ENCODE peak calls at places on chromosomes 3 and 15, in eight cellular contexts. X is AG09309, L is fibroblast of mammary gland, R is LNCaP clone FGC, T is mesothelial cell of epicardium, D is cardiac fibroblast, N is AG10803, P is kidney epithelial cell. Y is an unnamed sample.

GRCh38 chr3:42300778-42301177 is 34.8 kb upstream of the CCK start:
- DNase-seq in D (no peak), X (no peak), N (no peak), L (no peak), P (no peak), R (no peak), T (no peak), Y (no peak)

GRCh38 chr3:67906256-67906655 is 251.8 kb upstream of the SUCLG2 start:
- DNase-seq in R (no peak), L (no peak), T (no peak), P (no peak), X (no peak), D (no peak), N (no peak), Y (no peak)

GRCh38 chr3:57179580-57180410 is 14.6 kb upstream of the IL17RD start:
- DNase-seq in N (no peak), R (no peak), T (no peak), X (no peak), L (peak), P (no peak), D (peak), Y (no peak)

GRCh38 chr3:150227839-150228238 is 180.3 kb upstream of the TSC22D2 start:
- DNase-seq in D (peak), T (peak), X (no peak), P (no peak), R (no peak), L (peak), N (peak), Y (no peak)

GRCh38 chr15:67861983-67862382 is 22.1 kb upstream of the RNU6-1 start:
- DNase-seq in L (no peak), R (no peak), X (no peak), T (no peak), N (no peak), P (no peak), D (no peak), Y (no peak)

GRCh38 chr3:190116551-190117067 is 4.1 kb downstream of the P3H2 start:
- DNase-seq in X (no peak), P (no peak), L (no peak), N (peak), D (no peak), R (no peak), T (no peak), Y (no peak)

GRCh38 chr3:160038862-160039562 is 50.4 kb downstream of the IL12A start:
- DNase-seq in X (no peak), L (no peak), T (peak), N (no peak), R (no peak), P (no peak), D (no peak), Y (no peak)

GRCh38 chr15:90232941-90233700 is 620 bp downstream of the CIB1 start:
- DNase-seq in L (peak), P (no peak), N (peak), D (peak), X (no peak), R (peak), T (no peak), Y (no peak)

DNA sequence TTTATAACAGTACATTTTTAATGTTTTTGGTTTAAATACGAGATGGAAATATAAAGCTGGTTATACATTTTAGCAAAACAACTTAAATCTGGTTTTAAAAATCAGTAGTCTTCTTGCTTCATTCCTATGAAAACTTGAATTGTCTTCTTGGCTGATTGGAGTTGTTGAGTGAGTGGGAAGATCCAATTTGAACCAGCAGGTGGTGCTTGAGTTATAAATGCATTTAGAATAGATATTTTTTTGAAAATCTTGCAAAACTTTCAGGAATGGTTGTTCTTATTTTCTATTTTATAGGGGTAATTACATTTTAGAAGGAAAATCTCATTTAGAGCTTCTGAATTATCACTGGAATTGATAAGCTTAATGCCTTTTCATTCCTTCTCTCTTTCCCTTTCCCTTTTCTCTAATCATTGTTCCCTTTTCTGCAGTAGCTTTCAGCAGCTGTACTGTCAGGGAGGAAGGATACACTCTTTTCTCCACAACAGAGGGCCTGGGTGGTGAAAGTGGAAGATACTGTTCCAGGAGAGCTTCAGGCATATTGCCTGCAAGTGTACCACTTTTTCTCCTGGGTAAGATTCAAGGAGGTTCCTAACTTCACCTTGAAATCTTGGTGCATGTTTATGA is 335.6 kb downstream of the NLGN1 start:
- DNase-seq in P (no peak), T (no peak), N (peak), D (peak), X (no peak), L (peak), R (peak), Y (no peak)
- TF ChIP-seq CTCF in P (peak), T (peak), N (peak), D (peak), X (peak), L (peak), R (peak), Y (no peak)

GRCh38 chr3:50137567-50137966 is 17.6 kb upstream of the SEMA3F start:
- DNase-seq in T (no peak), N (no peak), D (no peak), R (no peak), X (no peak), L (no peak), P (no peak), Y (no peak)
- TF ChIP-seq CTCF in T (no peak), N (no peak), D (no peak), R (no peak), X (no peak), L (no peak), P (no peak), Y (no peak)

DNA sequence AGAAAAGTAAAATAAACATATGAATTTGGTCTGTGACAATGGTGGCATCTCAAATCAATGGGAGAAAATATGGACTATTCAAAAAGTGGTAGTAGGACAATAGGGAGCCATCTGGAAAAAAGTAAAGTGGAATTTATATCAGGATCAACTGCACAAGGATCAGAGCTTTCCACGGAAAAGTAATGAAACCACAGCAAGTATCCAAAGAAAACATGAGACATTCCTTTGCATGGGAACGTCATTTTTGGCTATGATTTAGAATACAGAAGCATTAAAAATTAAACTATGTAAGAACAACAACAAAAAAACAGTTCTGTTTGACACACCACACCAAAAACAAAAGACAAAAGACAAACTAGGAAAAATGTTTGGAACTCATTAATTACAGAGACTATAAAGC is 18.7 kb downstream of the CRBN start:
- DNase-seq in P (no peak), N (peak), T (no peak), X (no peak), L (no peak), R (no peak), D (no peak), Y (no peak)
- TF ChIP-seq CTCF in P (no peak), N (no peak), T (no peak), X (no peak), L (no peak), R (no peak), D (no peak), Y (no peak)

GRCh38 chr3:138417559-138417982 is 16.8 kb upstream of the ESYT3 start:
- DNase-seq in D (peak), R (peak), N (peak), P (peak), L (peak), T (peak), X (peak), Y (no peak)
- TF ChIP-seq CTCF in D (peak), R (peak), N (peak), P (peak), L (peak), T (peak), X (peak), Y (peak)

GRCh38 chr15:47824185-47824584 is 106.9 kb downstream of the SEMA6D start:
- DNase-seq in X (no peak), N (no peak), T (no peak), P (no peak), L (no peak), R (no peak), D (no peak), Y (no peak)
- TF ChIP-seq CTCF in X (no peak), N (no peak), T (no peak), P (no peak), L (no peak), R (no peak), D (no peak), Y (no peak)

DNA sequence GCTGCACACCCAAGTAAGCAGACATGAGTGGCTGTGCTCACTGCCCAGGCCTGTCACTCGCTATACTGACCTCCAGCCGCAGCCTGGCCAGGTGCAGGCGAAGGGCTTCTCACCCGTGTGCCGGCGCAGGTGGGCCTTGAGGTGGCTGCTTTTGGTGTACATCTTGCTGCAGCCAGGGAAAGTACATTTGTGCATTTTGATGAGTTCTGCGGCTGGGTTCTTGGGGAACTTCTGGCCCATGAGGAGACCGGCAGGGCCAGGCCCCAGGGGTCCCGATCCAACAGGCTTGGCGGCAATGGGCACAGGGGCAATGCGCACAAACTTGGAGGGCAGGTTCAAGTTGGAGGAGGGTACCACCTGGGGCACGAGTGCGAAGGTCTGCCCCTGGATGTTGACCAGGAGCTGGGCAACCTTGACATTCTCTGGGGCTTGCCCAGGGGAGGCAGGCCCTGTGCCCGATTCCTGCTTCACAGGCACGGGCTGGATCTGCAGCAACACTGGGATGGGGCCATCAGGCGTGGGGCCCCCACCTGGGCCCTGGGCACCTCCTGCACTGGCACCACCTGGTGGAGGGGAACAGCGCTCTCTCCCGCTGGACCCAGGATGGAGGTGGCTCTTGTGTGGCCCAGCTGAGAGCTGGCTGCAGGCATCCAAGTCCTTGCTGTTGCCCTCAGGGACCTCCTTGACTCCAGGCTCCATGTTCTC is 5.3 kb downstream of the KLF15 start:
- DNase-seq in D (no peak), X (no peak), T (no peak), L (no peak), N (no peak), P (no peak), R (no peak), Y (peak)
- TF ChIP-seq CTCF in D (no peak), X (peak), T (no peak), L (no peak), N (no peak), P (no peak), R (peak), Y (no peak)

GRCh38 chr15:65916041-65916663 is 46.9 kb downstream of the RAB11A start:
- DNase-seq in T (no peak), P (no peak), D (no peak), X (no peak), N (no peak), R (no peak), L (no peak), Y (no peak)

GRCh38 chr15:65914981-65915925 is 46.0 kb downstream of the RAB11A start:
- DNase-seq in P (no peak), D (no peak), L (no peak), N (no peak), R (no peak), T (no peak), X (no peak), Y (no peak)

GRCh38 chr15:65917407-65917756 is 48.1 kb downstream of the RAB11A start:
- DNase-seq in X (no peak), P (no peak), T (no peak), L (no peak), N (no peak), R (no peak), D (no peak), Y (no peak)

GRCh38 chr15:65917936-65918335 is 48.6 kb downstream of the RAB11A start:
- DNase-seq in T (no peak), R (no peak), L (no peak), D (no peak), P (no peak), X (no peak), N (no peak), Y (no peak)

DNA sequence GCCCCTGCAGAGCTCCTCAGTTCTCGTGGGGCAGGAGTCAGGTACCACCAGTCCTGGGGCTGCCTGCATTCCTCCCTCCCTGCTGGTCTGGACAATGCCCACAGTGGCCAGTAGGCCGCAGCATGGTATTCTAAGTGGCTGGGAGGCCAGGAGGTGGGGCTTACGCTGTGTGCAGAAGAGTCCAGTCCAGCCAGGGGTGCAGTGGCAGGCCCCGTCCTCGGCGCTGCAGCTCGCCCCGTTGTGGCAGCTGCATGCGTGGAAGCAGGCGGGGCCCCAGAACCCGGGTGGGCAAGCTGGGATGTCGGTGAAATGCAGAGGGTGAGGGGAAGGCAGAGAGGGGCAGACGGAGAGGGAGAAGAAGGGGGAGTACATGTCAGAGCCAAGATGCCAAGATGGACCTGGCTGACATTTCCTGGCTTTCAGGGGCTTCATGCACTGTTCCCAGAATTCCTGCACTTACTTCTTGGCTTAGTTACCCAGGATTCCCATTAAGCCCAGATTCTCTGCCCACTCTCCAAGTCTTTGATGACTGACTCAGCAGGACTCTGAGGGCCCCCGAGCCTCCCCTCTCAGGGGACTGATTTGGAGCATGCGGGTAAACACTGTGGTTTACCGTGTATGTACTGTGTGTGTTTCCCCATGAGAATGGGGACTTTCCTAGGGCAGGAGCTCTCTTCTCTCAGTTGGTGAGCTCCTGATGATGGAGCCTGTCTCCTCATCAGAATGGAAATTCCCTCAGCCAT is 47.5 kb downstream of the RAB11A start:
- DNase-seq in D (peak), X (peak), T (no peak), R (no peak), N (peak), L (peak), P (peak), Y (peak)
- TF ChIP-seq CTCF in D (peak), X (peak), T (no peak), R (peak), N (peak), L (peak), P (peak), Y (no peak)

GRCh38 chr15:66481107-66481856 is 16.3 kb downstream of the SNAPC5 start:
- DNase-seq in T (no peak), L (no peak), N (no peak), D (no peak), R (no peak), P (peak), X (no peak), Y (no peak)
- TF ChIP-seq CTCF in T (no peak), L (no peak), N (no peak), D (no peak), R (no peak), P (no peak), X (no peak), Y (no peak)

DNA sequence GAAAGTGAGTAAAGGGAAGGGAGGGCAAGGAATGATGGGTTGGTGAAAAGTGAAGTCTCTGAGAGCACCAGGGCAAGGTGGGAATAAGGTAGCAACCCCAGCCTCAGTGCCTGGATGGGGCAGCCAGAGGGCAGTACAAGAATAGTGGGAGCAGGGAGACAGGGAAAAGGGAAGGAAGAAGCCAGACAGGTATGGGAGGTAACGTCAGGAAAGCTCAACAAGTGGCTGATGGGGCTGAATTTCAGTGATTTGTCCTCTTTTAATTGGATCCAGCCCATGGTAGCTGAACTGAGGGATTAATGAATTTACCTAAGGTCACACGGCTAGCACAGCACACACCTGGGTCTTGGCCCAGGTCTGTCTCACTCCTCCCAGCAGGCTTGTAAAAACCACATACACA is 12.6 kb downstream of the RORA start:
- DNase-seq in L (no peak), R (peak), P (no peak), D (no peak), X (no peak), T (no peak), N (no peak), Y (no peak)
- TF ChIP-seq CTCF in L (no peak), R (peak), P (no peak), D (no peak), X (no peak), T (no peak), N (no peak), Y (no peak)